ENCODE peak calls at places on chromosomes 5 and 9, in ten cellular contexts. I is amygdala; U is GM04503; A is NCI-H1436; T is mesendoderm; D is fibroblast of mammary gland; C is HT1080; J is ecto neural progenitor cell; X is CD8-positive, alpha-beta T cell; L is iris pigment epithelial cell. R is an unnamed sample.

GRCh38 chr5:160938532-160938931 is 86.5 kb upstream of the ATP10B start:
- DNase-seq in I (no peak), U (no peak), A (peak), T (no peak), D (no peak), C (peak), J (no peak), X (no peak), L (peak), R (no peak)

GRCh38 chr9:21479152-21479702 is 2.9 kb downstream of the IFNE start:
- DNase-seq in I (no peak), U (no peak), A (no peak), T (no peak), D (peak), C (no peak), J (no peak), X (no peak), L (no peak), R (no peak)

GRCh38 chr9:2764371-2764770 is 47.1 kb downstream of the KCNV2 start:
- DNase-seq in I (no peak), U (no peak), A (no peak), T (no peak), D (no peak), C (peak), J (no peak), X (no peak), L (peak), R (no peak)

GRCh38 chr9:36250079-36250478 is 8.2 kb downstream of the GNE start:
- DNase-seq in I (no peak), U (no peak), A (no peak), T (no peak), D (no peak), C (peak), J (no peak), X (no peak), L (peak), R (no peak)

GRCh38 chr5:146048994-146049703 is 56.2 kb downstream of the PLAC8L1 start:
- DNase-seq in I (no peak), U (peak), A (peak), T (peak), D (peak), C (peak), J (peak), X (no peak), L (peak), R (peak)

GRCh38 chr9:135574331-135574730 is 12.8 kb downstream of the PAEP start:
- DNase-seq in I (no peak), U (no peak), A (no peak), T (no peak), D (no peak), C (peak), J (peak), X (no peak), L (no peak), R (no peak)

GRCh38 chr5:150503977-150504620 is 3.8 kb upstream of the NDST1 start:
- DNase-seq in I (peak), U (no peak), A (no peak), T (no peak), D (peak), C (no peak), J (no peak), X (no peak), L (peak), R (peak)

GRCh38 chr9:6896562-6896961 is 138.8 kb downstream of the KDM4C start:
- DNase-seq in I (no peak), U (no peak), A (no peak), T (no peak), D (peak), C (peak), J (no peak), X (no peak), L (peak), R (no peak)

GRCh38 chr5:100706796-100707195 is 171.6 kb downstream of the FAM174A start:
- DNase-seq in I (no peak), U (peak), A (no peak), T (peak), D (peak), C (no peak), J (no peak), X (no peak), L (peak), R (peak)

GRCh38 chr5:136028782-136029742 is at the start of gene TGFBI:
- DNase-seq in I (no peak), U (no peak), A (no peak), T (peak), D (peak), C (no peak), J (peak), X (peak), L (peak), R (peak)

GRCh38 chr9:126128494-126129142 is 198.0 kb upstream of the MVB12B start:
- DNase-seq in I (no peak), U (no peak), A (no peak), T (no peak), D (no peak), C (no peak), J (peak), X (no peak), L (no peak), R (no peak)

GRCh38 chr5:82793808-82794419 is 283.3 kb downstream of the TMEM167A start:
- DNase-seq in I (no peak), U (no peak), A (no peak), T (peak), D (peak), C (no peak), J (no peak), X (peak), L (peak), R (peak)

GRCh38 chr5:139807647-139808030 is 12.0 kb downstream of the PSD2 start:
- DNase-seq in I (no peak), U (no peak), A (no peak), T (no peak), D (no peak), C (no peak), J (no peak), X (no peak), L (no peak), R (no peak)

GRCh38 chr5:88664630-88665029 is 218.4 kb downstream of the MEF2C start:
- DNase-seq in I (no peak), U (no peak), A (no peak), T (no peak), D (no peak), C (no peak), J (no peak), X (no peak), L (no peak), R (no peak)

GRCh38 chr5:142845402-142845901 is 75.3 kb downstream of the ARHGAP26 start:
- DNase-seq in I (no peak), U (no peak), A (no peak), T (peak), D (no peak), C (no peak), J (no peak), X (peak), L (no peak), R (no peak)

GRCh38 chr5:130549884-130550552 is 615.0 kb downstream of the HINT1 start:
- DNase-seq in I (no peak), U (peak), A (no peak), T (no peak), D (peak), C (peak), J (no peak), X (no peak), L (peak), R (peak)

GRCh38 chr9:35690447-35691324 is 961 bp upstream of the TPM2 start:
- DNase-seq in I (no peak), U (peak), A (no peak), T (peak), D (peak), C (peak), J (peak), X (peak), L (peak), R (peak)

GRCh38 chr9:79384506-79384905 is 187.3 kb upstream of the TLE4 start:
- DNase-seq in I (no peak), U (no peak), A (no peak), T (no peak), D (no peak), C (no peak), J (no peak), X (no peak), L (peak), R (no peak)

GRCh38 chr5:139575751-139576150 is 14.6 kb downstream of the UBE2D2 start:
- DNase-seq in I (no peak), U (no peak), A (no peak), T (no peak), D (no peak), C (no peak), J (no peak), X (no peak), L (no peak), R (no peak)

GRCh38 chr9:78009156-78009555 is 22.5 kb downstream of the GNAQ start:
- DNase-seq in I (no peak), U (no peak), A (no peak), T (no peak), D (no peak), C (no peak), J (no peak), X (no peak), L (no peak), R (no peak)

GRCh38 chr9:133460405-133461175 is 812 bp downstream of the CACFD1 start:
- DNase-seq in I (no peak), U (no peak), A (peak), T (peak), D (no peak), C (no peak), J (peak), X (peak), L (no peak), R (peak)

GRCh38 chr5:116502097-116502496 is 72.5 kb downstream of the SEMA6A start:
- DNase-seq in I (no peak), U (no peak), A (no peak), T (no peak), D (no peak), C (no peak), J (no peak), X (no peak), L (no peak), R (no peak)

GRCh38 chr5:63535840-63536602 is 426.2 kb downstream of the HTR1A start:
- DNase-seq in I (no peak), U (no peak), A (no peak), T (no peak), D (no peak), C (no peak), J (no peak), X (no peak), L (no peak), R (no peak)

GRCh38 chr5:181241393-181241975 is 2.2 kb downstream of the RACK1 start:
- DNase-seq in I (no peak), U (peak), A (no peak), T (peak), D (peak), C (peak), J (no peak), X (peak), L (peak), R (peak)

GRCh38 chr5:111173476-111173875 is 50.7 kb upstream of the CAMK4 start:
- DNase-seq in I (no peak), U (no peak), A (no peak), T (no peak), D (peak), C (no peak), J (no peak), X (no peak), L (peak), R (peak)

GRCh38 chr5:35246928-35247644 is 16.8 kb upstream of the PRLR start:
- DNase-seq in I (peak), U (no peak), A (no peak), T (no peak), D (peak), C (no peak), J (no peak), X (no peak), L (no peak), R (peak)

GRCh38 chr9:2181794-2182193 is 166.6 kb downstream of the SMARCA2 start:
- DNase-seq in I (no peak), U (no peak), A (no peak), T (peak), D (peak), C (peak), J (peak), X (no peak), L (no peak), R (peak)

GRCh38 chr5:118561971-118562370 is 426.4 kb downstream of the DTWD2 start:
- DNase-seq in I (no peak), U (no peak), A (no peak), T (no peak), D (no peak), C (no peak), J (no peak), X (no peak), L (no peak), R (no peak)

GRCh38 chr9:97689401-97689800 is 7.7 kb downstream of the XPA start:
- DNase-seq in I (no peak), U (no peak), A (no peak), T (no peak), D (no peak), C (peak), J (no peak), X (no peak), L (no peak), R (no peak)

GRCh38 chr9:110648698-110649097 is 19.9 kb upstream of the MUSK start:
- DNase-seq in I (no peak), U (no peak), A (no peak), T (no peak), D (no peak), C (no peak), J (no peak), X (no peak), L (no peak), R (no peak)

GRCh38 chr5:131252824-131253171 is 11.1 kb upstream of the CDC42SE2 start:
- DNase-seq in I (no peak), U (no peak), A (no peak), T (no peak), D (no peak), C (no peak), J (no peak), X (peak), L (no peak), R (no peak)

GRCh38 chr5:321726-322251 is 275 bp downstream of the AHRR start:
- DNase-seq in I (no peak), U (no peak), A (no peak), T (no peak), D (no peak), C (no peak), J (no peak), X (no peak), L (no peak), R (no peak)

GRCh38 chr5:148482697-148483462 is 99.1 kb downstream of the FBXO38 start:
- DNase-seq in I (no peak), U (no peak), A (no peak), T (peak), D (peak), C (peak), J (peak), X (peak), L (peak), R (peak)

GRCh38 chr9:107703651-107704050 is 214.1 kb upstream of the KLF4 start:
- DNase-seq in I (no peak), U (no peak), A (no peak), T (no peak), D (no peak), C (no peak), J (no peak), X (no peak), L (no peak), R (no peak)

GRCh38 chr9:90919883-90920282 is 118.3 kb downstream of the SYK start:
- DNase-seq in I (peak), U (no peak), A (no peak), T (no peak), D (no peak), C (no peak), J (no peak), X (no peak), L (no peak), R (no peak)

GRCh38 chr5:108521841-108522506 is 140.1 kb upstream of the FBXL17 start:
- DNase-seq in I (no peak), U (peak), A (peak), T (peak), D (peak), C (peak), J (no peak), X (peak), L (peak), R (peak)

GRCh38 chr5:140996055-140996454 is 29.8 kb downstream of the PCDHAC2 start:
- DNase-seq in I (no peak), U (no peak), A (no peak), T (no peak), D (no peak), C (no peak), J (no peak), X (no peak), L (no peak), R (peak)